ENCODE peak calls at places on chromosomes 3 and 15, in seven cellular contexts. L is A549, Z is SK-N-SH, H is HL-60, K is GM23338, S is HCT116, B is GM12878. T is an unnamed sample.

GRCh38 chr15:40106203-40107161 is 2.2 kb downstream of the BMF start:
- DNase-seq in L (peak; percentile 54), Z (no peak), H (peak; percentile 85), K (peak; percentile 97), S (no peak), B (peak; percentile 83), T (no peak)

GRCh38 chr15:77609558-77609957 is 23.2 kb downstream of the LINGO1 start:
- DNase-seq in L (no peak), Z (no peak), H (no peak), K (no peak), S (no peak), B (no peak), T (no peak)

GRCh38 chr15:75676688-75677475 is 29.2 kb downstream of the SNX33 start:
- DNase-seq in L (no peak), Z (no peak), H (no peak), K (no peak), S (no peak), B (no peak), T (no peak)

GRCh38 chr15:32148833-32149555 is 118.7 kb downstream of the CHRNA7 start:
- DNase-seq in L (no peak), Z (no peak), H (no peak), K (no peak), S (no peak), B (no peak), T (no peak)

GRCh38 chr3:60497922-60498321 is 753.3 kb downstream of the FHIT start:
- DNase-seq in L (no peak), Z (peak; percentile 44), H (no peak), K (no peak), S (no peak), B (no peak), T (no peak)

GRCh38 chr3:46372492-46373359 is 2.0 kb downstream of the CCR5 start:
- DNase-seq in L (no peak), Z (no peak), H (no peak), K (peak; percentile 52), S (no peak), B (no peak), T (no peak)

GRCh38 chr15:68821190-68821897 is 649 bp upstream of the ANP32A start:
- DNase-seq in L (peak; percentile 27), Z (no peak), H (no peak), K (no peak), S (no peak), B (no peak), T (no peak)

GRCh38 chr3:90092994-90093393 is 985.6 kb downstream of the EPHA3 start:
- DNase-seq in L (no peak), Z (peak; percentile 0), H (peak; percentile 0), K (peak; percentile 48), S (no peak), B (no peak), T (no peak)

GRCh38 chr3:122146466-122146865 is 37.0 kb upstream of the CASR start:
- DNase-seq in L (no peak), Z (no peak), H (no peak), K (no peak), S (no peak), B (peak; percentile 37), T (no peak)

GRCh38 chr3:3429841-3430240 is 250.3 kb upstream of the CRBN start:
- DNase-seq in L (no peak), Z (no peak), H (no peak), K (no peak), S (no peak), B (no peak), T (no peak)

GRCh38 chr3:53142986-53143385 is 12.8 kb upstream of the RFT1 start:
- DNase-seq in L (no peak), Z (no peak), H (no peak), K (no peak), S (no peak), B (no peak), T (no peak)

GRCh38 chr15:38671003-38671382 is 106.4 kb upstream of the RASGRP1 start:
- DNase-seq in L (no peak), Z (no peak), H (no peak), K (no peak), S (no peak), B (no peak), T (no peak)

GRCh38 chr3:178195824-178196223 is 340.4 kb upstream of the KCNMB2 start:
- DNase-seq in L (no peak), Z (no peak), H (no peak), K (no peak), S (no peak), B (no peak), T (no peak)

GRCh38 chr15:26352406-26352805 is 420.5 kb downstream of the GABRB3 start:
- DNase-seq in L (no peak), Z (no peak), H (no peak), K (no peak), S (no peak), B (no peak), T (no peak)

GRCh38 chr3:131543714-131544113 is 40.9 kb upstream of the MRPL3 start:
- DNase-seq in L (no peak), Z (no peak), H (no peak), K (no peak), S (peak; percentile 49), B (no peak), T (peak; percentile 36)

GRCh38 chr3:152646004-152646403 is 188.9 kb upstream of the P2RY1 start:
- DNase-seq in L (no peak), Z (no peak), H (no peak), K (no peak), S (no peak), B (no peak), T (no peak)

GRCh38 chr3:24128195-24129005 is 183.3 kb downstream of the NR1D2 start:
- DNase-seq in L (no peak), Z (no peak), H (no peak), K (no peak), S (peak; percentile 8), B (no peak), T (no peak)

GRCh38 chr15:42079401-42079908 is 14.9 kb downstream of the PLA2G4D start:
- DNase-seq in L (no peak), Z (no peak), H (no peak), K (peak; percentile 34), S (no peak), B (no peak), T (no peak)

DNA sequence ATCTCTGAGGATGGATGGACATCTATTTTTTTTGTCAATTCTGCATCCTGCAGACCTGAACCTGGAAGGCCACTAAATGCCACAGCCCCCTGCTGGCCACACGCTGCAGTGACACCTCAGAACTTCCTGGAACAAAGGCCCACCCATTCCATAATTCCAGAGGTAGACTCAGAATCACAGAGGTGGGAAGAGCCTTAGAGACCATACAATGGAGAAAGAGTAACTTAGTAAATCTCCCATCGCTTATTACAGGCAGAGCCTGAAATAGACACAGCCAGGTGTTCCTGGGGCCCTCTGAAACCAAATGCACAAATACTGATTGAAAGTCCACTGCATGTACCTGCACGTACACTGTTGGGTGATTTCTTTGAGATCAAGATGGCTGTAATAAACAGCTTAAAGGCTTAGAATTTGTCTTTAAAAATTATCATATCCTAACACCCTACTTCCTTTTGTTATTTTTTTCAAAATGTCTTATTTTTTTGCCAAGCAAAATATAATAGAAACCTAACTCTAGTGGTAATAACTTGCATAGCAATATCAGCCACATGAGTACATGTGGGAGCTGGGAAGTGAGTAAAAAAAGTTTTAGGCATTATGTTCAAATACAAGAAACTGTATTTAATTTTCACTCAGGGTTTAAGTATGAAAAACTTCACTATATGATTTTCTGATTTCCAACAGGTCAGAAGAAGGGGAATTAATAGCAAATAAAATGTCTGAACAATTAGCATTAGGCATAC is 62.7 kb downstream of the EOMES start:
- DNase-seq in L (peak; percentile 83), Z (peak; percentile 66), H (peak; percentile 26), K (peak; percentile 82), S (peak; percentile 62), B (no peak), T (no peak)
- TF ChIP-seq REST in L (no peak), Z (no peak), H (no peak), K (no peak), S (no peak), B (no peak), T (no peak)

GRCh38 chr3:142276780-142277179 is 51.4 kb upstream of the GK5 start:
- DNase-seq in L (no peak), Z (no peak), H (peak; percentile 66), K (no peak), S (no peak), B (no peak), T (no peak)
- H3K27ac ChIP-seq in L (no peak overlapping the region), Z (no peak overlapping the region), H (peak overlapping the region; percentile 7), K (no peak overlapping the region), S (no peak overlapping the region), B (no peak overlapping the region), T (no peak overlapping the region)

GRCh38 chr3:13282986-13283876 is 136.9 kb downstream of the NUP210 start:
- DNase-seq in L (peak; percentile 64), Z (peak; percentile 91), H (no peak), K (peak; percentile 87), S (peak; percentile 18), B (no peak), T (no peak)
- TF ChIP-seq REST in L (no peak), Z (no peak), H (no peak), K (no peak), S (no peak), B (no peak), T (no peak)

GRCh38 chr15:92011611-92012367 is 158.3 kb downstream of the SLCO3A1 start:
- DNase-seq in L (no peak), Z (no peak), H (no peak), K (peak; percentile 20), S (no peak), B (no peak), T (no peak)

GRCh38 chr15:92017882-92018534 is 164.5 kb downstream of the SLCO3A1 start:
- DNase-seq in L (no peak), Z (no peak), H (no peak), K (no peak), S (no peak), B (no peak), T (no peak)

GRCh38 chr15:92018535-92019239 is 165.2 kb downstream of the SLCO3A1 start:
- DNase-seq in L (no peak), Z (no peak), H (no peak), K (no peak), S (no peak), B (no peak), T (no peak)

GRCh38 chr15:92012368-92012629 is 158.8 kb downstream of the SLCO3A1 start:
- DNase-seq in L (no peak), Z (no peak), H (no peak), K (no peak), S (no peak), B (no peak), T (no peak)

GRCh38 chr15:92014461-92015030 is 161.0 kb downstream of the SLCO3A1 start:
- DNase-seq in L (no peak), Z (no peak), H (no peak), K (no peak), S (no peak), B (no peak), T (no peak)
- H3K27ac ChIP-seq in L (no peak overlapping the region), Z (no peak overlapping the region), H (no peak overlapping the region), K (no peak overlapping the region), S (no peak overlapping the region), B (no peak overlapping the region), T (no peak overlapping the region)

T was measured in Panc1.